ENCODE peak calls at places on chromosomes 12 and 14, in ten cellular contexts. Y, Q, S, O, N, K, P, B, U and W are unnamed samples.

GRCh38 chr14:25484194-25484593 is 434.2 kb upstream of the STXBP6 start:
- DNase-seq in N (no peak), O (no peak), S (no peak), U (no peak), K (no peak), Q (no peak), P (no peak), Y (no peak), B (no peak), W (no peak)

GRCh38 chr12:99985129-99985570 is 414 bp upstream of the ANKS1B start:
- DNase-seq in Q (no peak), N (no peak), K (no peak), S (peak; percentile 7), B (no peak), U (peak; percentile 14), O (peak; percentile 55), Y (no peak), P (no peak), W (no peak)

GRCh38 chr14:83118029-83118428 is 1584.4 kb upstream of the SEL1L start:
- DNase-seq in Q (no peak), P (no peak), K (no peak), U (no peak), N (no peak), O (no peak), Y (no peak), S (no peak), B (no peak), W (no peak)

GRCh38 chr12:12616512-12617275 is 5.0 kb downstream of the CREBL2 start:
- DNase-seq in Q (no peak), Y (no peak), U (peak; percentile 18), O (no peak), K (no peak), B (no peak), P (no peak), N (no peak), S (no peak), W (no peak)

GRCh38 chr14:90965765-90966164 is 94.7 kb downstream of the RPS6KA5 start:
- DNase-seq in B (no peak), N (no peak), Q (no peak), K (no peak), U (no peak), P (no peak), O (no peak), S (no peak), Y (no peak), W (no peak)

GRCh38 chr12:124696689-124697476 is 129.5 kb upstream of the NCOR2 start:
- DNase-seq in N (no peak), U (no peak), O (no peak), Q (no peak), B (no peak), K (no peak), P (no peak), S (no peak), Y (no peak), W (no peak)

GRCh38 chr14:95597784-95598204 is 62.9 kb downstream of the GLRX5 start:
- DNase-seq in S (no peak), Q (peak; percentile 36), Y (peak; percentile 41), K (no peak), U (peak; percentile 29), P (no peak), B (no peak), O (peak; percentile 78), N (peak; percentile 22), W (peak; percentile 46)

GRCh38 chr14:79016828-79017505 is 846.8 kb downstream of the NRXN3 start:
- DNase-seq in B (no peak), U (peak; percentile 89), S (peak; percentile 19), N (peak; percentile 90), K (no peak), Q (peak; percentile 11), O (no peak), P (no peak), Y (no peak), W (peak; percentile 71)

GRCh38 chr12:2959194-2959507 is at the start of gene TEAD4:
- DNase-seq in B (no peak), K (peak; percentile 93), P (no peak), Y (peak; percentile 67), O (peak; percentile 37), U (peak; percentile 83), Q (peak; percentile 87), N (peak; percentile 97), S (peak; percentile 92), W (peak; percentile 68)

GRCh38 chr12:4270016-4270669 is 3.4 kb upstream of the CCND2 start:
- DNase-seq in P (peak; percentile 37), O (no peak), U (no peak), Q (no peak), B (peak; percentile 70), Y (no peak), K (peak; percentile 79), S (no peak), N (no peak), W (no peak)

GRCh38 chr12:30885321-30885720 is 41.2 kb upstream of the TSPAN11 start:
- DNase-seq in Q (no peak), K (no peak), Y (no peak), U (no peak), O (no peak), N (no peak), B (no peak), P (no peak), S (no peak), W (no peak)

GRCh38 chr14:93081875-93082570 is 33.7 kb downstream of the ITPK1 start:
- DNase-seq in U (no peak), P (no peak), S (no peak), Y (no peak), O (no peak), Q (no peak), B (peak; percentile 75), K (no peak), N (no peak), W (no peak)

GRCh38 chr12:124917135-124917840 is 2.8 kb upstream of the UBC start:
- DNase-seq in Y (peak; percentile 78), P (no peak), K (peak; percentile 97), U (peak; percentile 100), N (peak; percentile 100), O (no peak), S (peak; percentile 100), Q (peak; percentile 100), B (peak; percentile 98), W (no peak)

GRCh38 chr12:71646512-71646911 is 17.1 kb downstream of the ZFC3H1 start:
- DNase-seq in N (no peak), K (no peak), P (no peak), B (no peak), U (no peak), O (no peak), S (no peak), Q (no peak), Y (no peak), W (no peak)

GRCh38 chr14:68284834-68285233 is 465.3 kb downstream of the RAD51B start:
- DNase-seq in P (no peak), K (no peak), Y (no peak), S (no peak), N (no peak), Q (no peak), B (no peak), U (no peak), O (no peak), W (peak; percentile 43)

GRCh38 chr14:29282169-29282568 is 515.6 kb downstream of the FOXG1 start:
- DNase-seq in O (no peak), Q (no peak), B (no peak), P (no peak), U (peak; percentile 73), S (no peak), Y (no peak), N (no peak), K (no peak), W (peak; percentile 3)

GRCh38 chr12:76591461-76591860 is 31.9 kb upstream of the OSBPL8 start:
- DNase-seq in O (no peak), B (no peak), U (peak; percentile 88), K (no peak), P (no peak), Y (no peak), Q (no peak), N (peak; percentile 9), S (no peak), W (no peak)

GRCh38 chr14:50363734-50364113 is 33.0 kb downstream of the CDKL1 start:
- DNase-seq in N (no peak), Y (no peak), U (no peak), K (no peak), S (no peak), B (peak; percentile 73), Q (peak; percentile 36), O (no peak), P (no peak), W (no peak)